ENCODE peak calls at places on chromosomes 5 and 9, in six cellular contexts. C is body of pancreas, A is GM13977, W is fibroblast of lung, Z is cardiac muscle cell, M is right atrium auricular region. L is an unnamed sample.
A peak's percentile ranks its signal among the peaks of the same experiment; 100 is the strongest.

GRCh38 chr5:146203872-146204192 is 427 bp downstream of the RBM27 start:
- DNase-seq in A (no peak), C (no peak), M (no peak), Z (no peak), W (no peak), L (no peak)

GRCh38 chr5:133754575-133755169 is 142.3 kb upstream of the FSTL4 start:
- DNase-seq in C (peak; percentile 56), W (peak; percentile 20), A (peak; percentile 53), M (no peak), Z (peak; percentile 60), L (peak; percentile 27)

GRCh38 chr5:177304392-177305119 is 957 bp downstream of the PRELID1 start:
- DNase-seq in C (no peak), Z (no peak), M (peak; percentile 50), W (no peak), A (no peak), L (peak; percentile 47)

GRCh38 chr9:106111039-106111740 is 416.8 kb downstream of the TMEM38B start:
- DNase-seq in M (no peak), C (no peak), W (no peak), Z (no peak), A (no peak), L (no peak)

GRCh38 chr5:1118231-1118698 is 6.4 kb upstream of the SLC12A7 start:
- DNase-seq in Z (no peak), M (no peak), W (no peak), A (no peak), C (no peak), L (no peak)

GRCh38 chr9:120571443-120572257 is 8.3 kb downstream of the CDK5RAP2 start:
- DNase-seq in A (no peak), W (peak; percentile 83), M (no peak), C (peak; percentile 71), Z (no peak), L (no peak)

GRCh38 chr5:39420482-39421145 is 4.2 kb downstream of the DAB2 start:
- DNase-seq in M (peak; percentile 86), A (no peak), C (peak; percentile 74), W (peak; percentile 79), Z (no peak), L (no peak)

GRCh38 chr5:139692605-139693340 is 44.6 kb downstream of the CXXC5 start:
- DNase-seq in W (no peak), A (no peak), M (no peak), Z (no peak), C (no peak), L (peak; percentile 72)

GRCh38 chr9:88922091-88922490 is 69.2 kb upstream of the S1PR3 start:
- DNase-seq in C (no peak), M (no peak), A (peak; percentile 21), Z (no peak), W (no peak), L (no peak)

GRCh38 chr9:116585896-116586295 is 101.2 kb upstream of the TRIM32 start:
- DNase-seq in C (no peak), A (no peak), M (no peak), Z (no peak), W (no peak), L (no peak)

GRCh38 chr9:137429546-137429890 is 6.3 kb downstream of the NOXA1 start:
- DNase-seq in Z (no peak), W (no peak), A (no peak), M (no peak), C (no peak), L (no peak)

GRCh38 chr5:17882760-17883488 is 248.7 kb downstream of the TAF11L14 start:
- DNase-seq in A (no peak), M (no peak), C (no peak), W (no peak), Z (no peak), L (no peak)

DNA sequence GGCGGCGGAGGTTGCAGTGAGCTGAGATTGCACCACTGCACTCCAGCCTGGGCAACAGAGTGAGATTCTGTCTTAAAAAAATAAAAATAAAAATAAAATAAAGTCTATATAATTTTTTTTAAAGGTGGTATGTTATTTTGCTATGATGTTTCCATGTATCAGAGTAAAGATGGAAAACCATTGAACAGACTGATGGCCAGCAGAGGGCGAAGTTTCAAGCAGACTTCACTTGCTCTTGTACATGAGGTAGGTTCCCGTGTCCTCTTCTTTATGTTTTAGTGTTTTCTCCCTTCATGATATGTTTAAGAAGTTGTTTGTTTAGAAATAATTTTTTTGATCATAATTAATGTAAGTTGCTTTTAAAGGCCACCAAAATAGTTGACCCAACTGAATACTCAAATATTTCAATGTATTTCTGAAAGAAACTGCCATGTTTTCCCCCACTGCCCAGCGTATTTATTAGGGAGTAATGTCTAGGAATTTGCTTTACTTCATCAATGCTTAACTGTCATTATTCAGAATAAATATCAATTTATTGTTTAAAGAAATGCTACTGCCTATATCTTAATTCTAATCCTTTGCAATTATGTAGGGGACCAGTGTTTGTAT is 146.4 kb downstream of the HACD4 start:
- DNase-seq in A (peak; percentile 8), Z (peak; percentile 45), M (peak; percentile 72), W (peak; percentile 65), C (peak; percentile 64), L (peak; percentile 33)
- TF ChIP-seq CTCF in A (peak; percentile 56), Z (peak; percentile 69), M (peak; percentile 69), W (peak; percentile 73), C (peak; percentile 41), L (peak; percentile 53)

GRCh38 chr5:57779383-57780223 is 297.0 kb upstream of the ACTBL2 start:
- DNase-seq in A (peak; percentile 16), C (peak; percentile 51), Z (peak; percentile 69), M (no peak), W (peak; percentile 85), L (peak; percentile 47)
- TF ChIP-seq CTCF in A (peak; percentile 53), C (peak; percentile 67), Z (peak; percentile 62), M (peak; percentile 76), W (peak; percentile 57), L (peak; percentile 65)

GRCh38 chr9:85876628-85877027 is 64.3 kb upstream of the NAA35 start:
- DNase-seq in Z (no peak), M (no peak), A (no peak), C (no peak), W (peak; percentile 21), L (no peak)
- TF ChIP-seq CTCF in Z (no peak), M (no peak), A (no peak), C (no peak), W (no peak), L (no peak)

GRCh38 chr5:60014331-60014730 is 120.8 kb upstream of the PDE4D start:
- DNase-seq in C (no peak), Z (no peak), A (no peak), M (no peak), W (no peak), L (no peak)

GRCh38 chr5:60007724-60008123 is 114.2 kb upstream of the PDE4D start:
- DNase-seq in C (no peak), W (no peak), Z (no peak), M (no peak), A (no peak), L (no peak)

DNA sequence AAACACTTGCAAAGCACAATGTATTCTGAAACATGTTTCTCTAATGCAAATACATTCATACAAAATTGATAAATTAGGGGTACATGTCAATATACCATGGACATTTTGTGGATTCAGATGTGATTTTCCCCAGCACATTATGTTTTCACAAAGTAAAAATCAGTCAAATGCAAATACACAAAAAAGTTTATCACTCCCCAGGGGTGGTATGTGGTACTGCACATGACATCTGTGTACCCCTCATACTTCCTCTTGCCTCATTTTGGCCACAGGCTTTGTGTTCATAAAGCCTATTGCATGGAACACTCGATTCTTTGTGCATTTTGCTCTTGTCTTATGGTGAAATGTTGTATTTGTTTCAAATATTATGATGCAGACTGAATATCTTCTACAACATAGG is 116.8 kb upstream of the PDE4D start:
- DNase-seq in W (no peak), M (no peak), A (no peak), Z (no peak), C (no peak), L (no peak)
- TF ChIP-seq CTCF in W (no peak), M (no peak), A (no peak), Z (no peak), C (no peak), L (peak; percentile 37)

GRCh38 chr5:165457854-165458481 is 1952.5 kb downstream of the MAT2B start:
- DNase-seq in Z (peak; percentile 62), M (no peak), W (peak; percentile 72), A (no peak), C (peak; percentile 64), L (peak; percentile 10)
- TF ChIP-seq CTCF in Z (peak; percentile 61), M (peak; percentile 34), W (peak; percentile 82), A (peak; percentile 65), C (peak; percentile 75), L (peak; percentile 73)

GRCh38 chr9:79768199-79768598 is 196.4 kb downstream of the TLE4 start:
- DNase-seq in A (no peak), Z (peak; percentile 11), C (no peak), M (no peak), W (peak; percentile 28), L (no peak)

GRCh38 chr9:79766091-79766490 is 194.3 kb downstream of the TLE4 start:
- DNase-seq in Z (no peak), A (no peak), C (no peak), W (no peak), M (no peak), L (no peak)

GRCh38 chr9:79765466-79765865 is 193.7 kb downstream of the TLE4 start:
- DNase-seq in W (no peak), M (no peak), A (no peak), Z (no peak), C (no peak), L (no peak)

GRCh38 chr9:79774356-79774755 is 202.6 kb downstream of the TLE4 start:
- DNase-seq in M (no peak), C (no peak), Z (no peak), A (no peak), W (no peak), L (no peak)

GRCh38 chr9:79769476-79770275 is 197.9 kb downstream of the TLE4 start:
- DNase-seq in C (no peak), A (no peak), Z (no peak), W (no peak), M (no peak), L (no peak)
- TF ChIP-seq CTCF in C (no peak), A (no peak), Z (no peak), W (no peak), M (no peak), L (no peak)

DNA sequence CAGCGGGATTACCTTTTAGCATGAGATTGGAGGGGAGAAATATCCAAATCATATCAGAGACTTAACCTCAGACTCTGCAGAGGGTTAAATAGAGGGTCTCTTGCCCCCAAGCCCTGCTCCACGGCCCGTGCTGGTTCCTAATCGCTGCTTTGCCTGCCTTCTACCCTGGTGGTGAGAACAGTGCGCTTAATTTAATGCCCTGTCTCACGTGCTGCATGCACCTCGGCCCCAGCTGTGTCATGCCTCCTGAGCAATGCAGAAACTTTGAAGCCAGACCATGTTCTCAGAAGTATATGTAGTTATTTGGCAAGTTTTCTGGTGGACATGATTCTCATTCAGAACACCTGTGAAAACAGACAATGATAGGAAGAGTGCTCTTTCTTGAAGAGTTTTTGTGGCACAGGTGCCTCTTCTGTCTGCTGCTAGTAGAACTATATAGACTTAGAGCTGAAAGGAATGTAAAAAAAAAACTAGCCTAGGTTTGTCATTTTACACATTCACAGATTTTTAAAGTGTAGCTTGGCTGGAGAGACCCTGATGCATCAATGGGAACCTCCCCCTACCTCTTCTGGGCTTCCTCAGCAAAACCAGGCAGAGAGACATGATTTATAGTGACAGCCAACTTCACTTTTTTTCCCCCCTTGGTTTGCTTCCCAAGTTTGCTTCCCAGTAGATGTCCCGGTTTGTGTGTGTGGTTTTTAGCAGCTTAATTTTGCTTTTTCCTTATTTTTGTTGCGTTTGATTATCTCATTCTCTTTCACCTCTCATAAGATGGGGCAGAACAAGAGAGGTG is 1.6 kb downstream of the OTULIN start:
- DNase-seq in C (peak; percentile 34), W (no peak), M (no peak), A (peak; percentile 59), Z (no peak), L (peak; percentile 7)
- TF ChIP-seq CTCF in C (peak; percentile 32), W (no peak), M (no peak), A (no peak), Z (no peak), L (no peak)